ENCODE peak calls at places on chromosomes 12 and 14, in eight cellular contexts. One of them, this sample, is unnamed.

GRCh38 chr14:23043749-23044148 is 1.7 kb downstream of the PSMB11 start:
- DNase-seq in hepatocyte: no peak
- DNase-seq in fibroblast of mammary gland: no peak
- DNase-seq in cardiac muscle cell: no peak
- DNase-seq in cardiac fibroblast: no peak
- DNase-seq in left lung: no peak
- DNase-seq in neural progenitor cell: peak
- DNase-seq in kidney epithelial cell: no peak
- DNase-seq in this sample: no peak

GRCh38 chr12:129911437-129912049 is 7.7 kb upstream of the TMEM132D start:
- DNase-seq in hepatocyte: peak
- DNase-seq in fibroblast of mammary gland: peak
- DNase-seq in cardiac muscle cell: peak
- DNase-seq in cardiac fibroblast: peak
- DNase-seq in left lung: no peak
- DNase-seq in neural progenitor cell: peak
- DNase-seq in kidney epithelial cell: peak
- DNase-seq in this sample: peak

GRCh38 chr14:103027451-103027850 is 29.9 kb downstream of the CDC42BPB start:
- DNase-seq in hepatocyte: no peak
- DNase-seq in fibroblast of mammary gland: no peak
- DNase-seq in cardiac muscle cell: no peak
- DNase-seq in cardiac fibroblast: no peak
- DNase-seq in left lung: no peak
- DNase-seq in neural progenitor cell: no peak
- DNase-seq in kidney epithelial cell: no peak
- DNase-seq in this sample: no peak

GRCh38 chr12:130421896-130422295 is 84.2 kb downstream of the PIWIL1 start:
- DNase-seq in hepatocyte: no peak
- DNase-seq in fibroblast of mammary gland: no peak
- DNase-seq in cardiac muscle cell: no peak
- DNase-seq in cardiac fibroblast: no peak
- DNase-seq in left lung: no peak
- DNase-seq in neural progenitor cell: no peak
- DNase-seq in kidney epithelial cell: no peak
- DNase-seq in this sample: no peak

GRCh38 chr14:30417121-30417520 is 141.8 kb upstream of the G2E3 start:
- DNase-seq in hepatocyte: no peak
- DNase-seq in fibroblast of mammary gland: peak
- DNase-seq in cardiac muscle cell: no peak
- DNase-seq in cardiac fibroblast: no peak
- DNase-seq in left lung: no peak
- DNase-seq in neural progenitor cell: no peak
- DNase-seq in kidney epithelial cell: no peak
- DNase-seq in this sample: peak

GRCh38 chr12:8698830-8699330 is 1.1 kb downstream of the RIMKLB start:
- DNase-seq in hepatocyte: no peak
- DNase-seq in fibroblast of mammary gland: peak
- DNase-seq in cardiac muscle cell: no peak
- DNase-seq in cardiac fibroblast: no peak
- DNase-seq in left lung: no peak
- DNase-seq in neural progenitor cell: no peak
- DNase-seq in kidney epithelial cell: no peak
- DNase-seq in this sample: peak

GRCh38 chr14:65016461-65016860 is 29.8 kb downstream of the FNTB start:
- DNase-seq in hepatocyte: no peak
- DNase-seq in fibroblast of mammary gland: no peak
- DNase-seq in cardiac muscle cell: no peak
- DNase-seq in cardiac fibroblast: no peak
- DNase-seq in left lung: no peak
- DNase-seq in neural progenitor cell: no peak
- DNase-seq in kidney epithelial cell: no peak
- DNase-seq in this sample: no peak

GRCh38 chr12:85394809-85395208 is 114.8 kb downstream of the ALX1 start:
- DNase-seq in hepatocyte: no peak
- DNase-seq in fibroblast of mammary gland: no peak
- DNase-seq in cardiac muscle cell: no peak
- DNase-seq in cardiac fibroblast: no peak
- DNase-seq in left lung: no peak
- DNase-seq in neural progenitor cell: no peak
- DNase-seq in kidney epithelial cell: no peak
- DNase-seq in this sample: peak

GRCh38 chr12:48977290-48978281 is 536 bp upstream of the WNT1 start:
- DNase-seq in hepatocyte: peak
- DNase-seq in fibroblast of mammary gland: peak
- DNase-seq in cardiac muscle cell: no peak
- DNase-seq in cardiac fibroblast: peak
- DNase-seq in left lung: peak
- DNase-seq in neural progenitor cell: peak
- DNase-seq in kidney epithelial cell: no peak
- DNase-seq in this sample: peak

GRCh38 chr12:122835693-122836026 is 403 bp downstream of the HIP1R start:
- DNase-seq in hepatocyte: peak
- DNase-seq in fibroblast of mammary gland: no peak
- DNase-seq in cardiac muscle cell: peak
- DNase-seq in cardiac fibroblast: no peak
- DNase-seq in left lung: no peak
- DNase-seq in neural progenitor cell: no peak
- DNase-seq in kidney epithelial cell: no peak
- DNase-seq in this sample: no peak

GRCh38 chr12:58310828-58311273 is 369.5 kb downstream of the ATP23 start:
- DNase-seq in hepatocyte: peak
- DNase-seq in fibroblast of mammary gland: peak
- DNase-seq in cardiac muscle cell: no peak
- DNase-seq in cardiac fibroblast: peak
- DNase-seq in left lung: no peak
- DNase-seq in neural progenitor cell: no peak
- DNase-seq in kidney epithelial cell: peak
- DNase-seq in this sample: peak

GRCh38 chr12:131044760-131045381 is 91.2 kb downstream of the ADGRD1 start:
- DNase-seq in hepatocyte: no peak
- DNase-seq in fibroblast of mammary gland: no peak
- DNase-seq in cardiac muscle cell: no peak
- DNase-seq in cardiac fibroblast: no peak
- DNase-seq in left lung: peak
- DNase-seq in neural progenitor cell: no peak
- DNase-seq in kidney epithelial cell: no peak
- DNase-seq in this sample: no peak

GRCh38 chr12:45010051-45010450 is 40.8 kb downstream of the DBX2 start:
- DNase-seq in hepatocyte: no peak
- DNase-seq in fibroblast of mammary gland: peak
- DNase-seq in cardiac muscle cell: no peak
- DNase-seq in cardiac fibroblast: no peak
- DNase-seq in left lung: no peak
- DNase-seq in neural progenitor cell: no peak
- DNase-seq in kidney epithelial cell: no peak
- DNase-seq in this sample: no peak

GRCh38 chr12:102095677-102096263 is 24.1 kb downstream of the NUP37 start:
- DNase-seq in hepatocyte: peak
- DNase-seq in fibroblast of mammary gland: peak
- DNase-seq in cardiac muscle cell: peak
- DNase-seq in cardiac fibroblast: peak
- DNase-seq in left lung: no peak
- DNase-seq in neural progenitor cell: peak
- DNase-seq in kidney epithelial cell: no peak
- DNase-seq in this sample: peak

DNA sequence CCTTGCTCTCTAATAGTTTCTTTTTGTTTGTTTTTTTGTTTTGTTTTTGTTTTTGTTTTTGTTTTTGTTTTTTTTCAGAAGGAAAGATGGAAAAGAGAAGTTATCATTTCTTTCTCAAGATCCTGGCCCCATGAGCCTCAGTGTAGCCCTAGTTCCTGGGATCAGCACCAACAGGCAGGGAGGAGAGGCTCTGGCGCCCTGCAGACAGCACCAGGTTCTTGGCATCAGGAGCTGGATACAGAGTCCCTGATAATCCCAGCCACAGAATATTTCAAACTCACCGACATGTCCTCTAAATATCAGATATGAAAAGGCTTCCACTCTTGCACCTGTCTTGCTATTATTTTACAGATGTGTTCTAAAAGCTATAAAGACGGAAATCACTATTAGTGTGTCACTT is 52.7 kb downstream of the FOXN3 start:
- DNase-seq in hepatocyte: no peak
- DNase-seq in fibroblast of mammary gland: no peak
- DNase-seq in cardiac muscle cell: no peak
- DNase-seq in cardiac fibroblast: no peak
- DNase-seq in left lung: no peak
- DNase-seq in neural progenitor cell: no peak
- DNase-seq in kidney epithelial cell: no peak
- DNase-seq in this sample: no peak
- H3K4me3 ChIP-seq in hepatocyte: no peak
- H3K4me3 ChIP-seq in fibroblast of mammary gland: no peak
- H3K4me3 ChIP-seq in cardiac muscle cell: no peak
- H3K4me3 ChIP-seq in cardiac fibroblast: no peak
- H3K4me3 ChIP-seq in left lung: no peak
- H3K4me3 ChIP-seq in neural progenitor cell: no peak
- H3K4me3 ChIP-seq in kidney epithelial cell: no peak
- H3K4me3 ChIP-seq in this sample: no peak

GRCh38 chr12:93570552-93571359 is 1.7 kb upstream of the SOCS2 start:
- DNase-seq in hepatocyte: peak
- DNase-seq in fibroblast of mammary gland: peak
- DNase-seq in cardiac muscle cell: peak
- DNase-seq in cardiac fibroblast: peak
- DNase-seq in left lung: peak
- DNase-seq in neural progenitor cell: peak
- DNase-seq in kidney epithelial cell: peak
- DNase-seq in this sample: peak

GRCh38 chr12:93572712-93573551 is 457 bp downstream of the SOCS2 start:
- DNase-seq in hepatocyte: peak
- DNase-seq in fibroblast of mammary gland: no peak
- DNase-seq in cardiac muscle cell: peak
- DNase-seq in cardiac fibroblast: peak
- DNase-seq in left lung: peak
- DNase-seq in neural progenitor cell: peak
- DNase-seq in kidney epithelial cell: no peak
- DNase-seq in this sample: peak

GRCh38 chr12:93571854-93572711 is at the start of gene SOCS2:
- DNase-seq in hepatocyte: peak
- DNase-seq in fibroblast of mammary gland: no peak
- DNase-seq in cardiac muscle cell: peak
- DNase-seq in cardiac fibroblast: no peak
- DNase-seq in left lung: peak
- DNase-seq in neural progenitor cell: peak
- DNase-seq in kidney epithelial cell: no peak
- DNase-seq in this sample: peak

GRCh38 chr12:93569656-93570551 is 2.6 kb upstream of the SOCS2 start:
- DNase-seq in hepatocyte: peak
- DNase-seq in fibroblast of mammary gland: peak
- DNase-seq in cardiac muscle cell: peak
- DNase-seq in cardiac fibroblast: peak
- DNase-seq in left lung: peak
- DNase-seq in neural progenitor cell: peak
- DNase-seq in kidney epithelial cell: no peak
- DNase-seq in this sample: peak

DNA sequence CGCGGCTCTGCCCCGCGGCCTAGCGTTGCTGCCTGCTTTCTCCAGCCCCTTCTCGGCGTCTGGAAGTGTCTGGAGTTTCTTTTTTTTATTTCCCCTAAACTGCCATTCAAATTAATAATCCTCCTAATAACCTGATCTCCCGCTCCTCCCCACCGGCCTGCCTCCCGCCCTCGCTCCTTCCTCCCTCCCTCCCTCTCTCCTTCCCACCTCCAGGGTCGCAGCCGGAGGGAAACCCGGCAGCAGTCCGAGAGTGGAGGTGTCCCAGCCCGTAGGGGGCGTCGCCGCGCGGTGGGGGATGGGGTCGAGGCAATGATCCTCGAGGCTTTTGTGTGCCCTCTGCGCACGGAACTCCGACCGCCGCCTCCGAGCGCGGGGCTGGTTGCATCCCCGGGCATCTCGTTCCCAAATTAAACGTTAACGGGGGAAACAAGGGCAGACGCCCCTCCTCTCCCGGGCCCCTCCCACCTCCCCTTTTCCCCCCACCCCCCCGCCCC is 1.1 kb upstream of the SOCS2 start:
- DNase-seq in hepatocyte: peak
- DNase-seq in fibroblast of mammary gland: peak
- DNase-seq in cardiac muscle cell: peak
- DNase-seq in cardiac fibroblast: peak
- DNase-seq in left lung: peak
- DNase-seq in neural progenitor cell: peak
- DNase-seq in kidney epithelial cell: no peak
- DNase-seq in this sample: peak
- TF ChIP-seq CTCF in hepatocyte: peak
- TF ChIP-seq CTCF in fibroblast of mammary gland: peak
- TF ChIP-seq CTCF in cardiac muscle cell: peak
- TF ChIP-seq CTCF in cardiac fibroblast: peak
- TF ChIP-seq CTCF in left lung: no peak
- TF ChIP-seq CTCF in neural progenitor cell: peak
- TF ChIP-seq CTCF in kidney epithelial cell: peak
- TF ChIP-seq CTCF in this sample: peak

GRCh38 chr14:55157080-55157479 is 28.0 kb downstream of the LGALS3 start:
- DNase-seq in hepatocyte: no peak
- DNase-seq in fibroblast of mammary gland: no peak
- DNase-seq in cardiac muscle cell: no peak
- DNase-seq in cardiac fibroblast: no peak
- DNase-seq in left lung: no peak
- DNase-seq in neural progenitor cell: no peak
- DNase-seq in kidney epithelial cell: no peak
- DNase-seq in this sample: no peak

GRCh38 chr14:55158412-55158811 is 29.4 kb downstream of the LGALS3 start:
- DNase-seq in hepatocyte: no peak
- DNase-seq in fibroblast of mammary gland: no peak
- DNase-seq in cardiac muscle cell: no peak
- DNase-seq in cardiac fibroblast: no peak
- DNase-seq in left lung: no peak
- DNase-seq in neural progenitor cell: no peak
- DNase-seq in kidney epithelial cell: no peak
- DNase-seq in this sample: no peak

DNA sequence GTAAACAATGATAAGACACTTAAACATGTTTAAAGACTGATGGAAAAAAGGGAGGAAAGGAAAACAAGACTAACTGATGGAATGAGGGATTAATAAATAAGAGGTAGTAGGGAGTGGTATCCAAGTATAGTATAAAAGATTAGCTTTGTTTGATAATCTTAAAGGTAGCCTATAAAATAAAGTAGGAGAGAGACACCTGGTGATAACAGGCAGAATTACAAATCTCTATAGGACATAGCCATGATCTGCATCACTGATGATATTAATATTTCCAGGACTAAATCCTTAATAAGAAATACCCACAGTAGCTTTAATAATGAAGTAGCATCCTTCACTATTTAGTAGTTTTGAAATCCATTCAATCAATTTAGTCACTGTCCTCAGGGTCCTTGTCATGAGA is 30.4 kb downstream of the DLGAP5 start:
- DNase-seq in hepatocyte: peak
- DNase-seq in fibroblast of mammary gland: peak
- DNase-seq in cardiac muscle cell: no peak
- DNase-seq in cardiac fibroblast: peak
- DNase-seq in left lung: no peak
- DNase-seq in neural progenitor cell: no peak
- DNase-seq in kidney epithelial cell: no peak
- DNase-seq in this sample: peak
- H3K4me3 ChIP-seq in hepatocyte: no peak
- H3K4me3 ChIP-seq in fibroblast of mammary gland: no peak
- H3K4me3 ChIP-seq in cardiac muscle cell: no peak
- H3K4me3 ChIP-seq in cardiac fibroblast: no peak
- H3K4me3 ChIP-seq in left lung: no peak
- H3K4me3 ChIP-seq in neural progenitor cell: no peak
- H3K4me3 ChIP-seq in kidney epithelial cell: no peak
- H3K4me3 ChIP-seq in this sample: no peak

GRCh38 chr12:25935355-25936144 is 22.9 kb upstream of the RASSF8 start:
- DNase-seq in hepatocyte: no peak
- DNase-seq in fibroblast of mammary gland: no peak
- DNase-seq in cardiac muscle cell: peak
- DNase-seq in cardiac fibroblast: peak
- DNase-seq in left lung: no peak
- DNase-seq in neural progenitor cell: peak
- DNase-seq in kidney epithelial cell: no peak
- DNase-seq in this sample: peak
- TF ChIP-seq CTCF in hepatocyte: no peak
- TF ChIP-seq CTCF in fibroblast of mammary gland: no peak
- TF ChIP-seq CTCF in cardiac muscle cell: no peak
- TF ChIP-seq CTCF in cardiac fibroblast: no peak
- TF ChIP-seq CTCF in left lung: no peak
- TF ChIP-seq CTCF in neural progenitor cell: peak
- TF ChIP-seq CTCF in kidney epithelial cell: no peak
- TF ChIP-seq CTCF in this sample: no peak

This sample was measured in choroid plexus epithelial cell.